ENCODE peak calls at places on chromosomes 13 and 19, in five cellular contexts. P is H1, R is HCT116, G is K562, E is HepG2. C is an unnamed sample.

GRCh38 chr13:99471231-99472202 is 29.8 kb upstream of the TM9SF2 start:
- DNase-seq in E (no peak), R (no peak), P (no peak), G (no peak), C (peak; percentile 55)

GRCh38 chr19:16266586-16266942 is 58.1 kb upstream of the KLF2 start:
- DNase-seq in E (no peak), R (no peak), P (no peak), G (no peak), C (no peak)

GRCh38 chr13:32650705-32651311 is 64.6 kb downstream of the PDS5B start:
- DNase-seq in R (peak; percentile 43), E (peak; percentile 73), P (no peak), G (peak; percentile 68), C (peak; percentile 77)

GRCh38 chr13:111893071-111893606 is 173.8 kb upstream of the SOX1 start:
- DNase-seq in R (no peak), P (peak; percentile 50), G (no peak), E (no peak), C (no peak)

GRCh38 chr13:71515639-71516038 is 351.4 kb downstream of the DACH1 start:
- DNase-seq in G (no peak), E (no peak), R (no peak), P (no peak), C (peak; percentile 22)

GRCh38 chr19:49655570-49656455 is 9.8 kb downstream of the IRF3 start:
- DNase-seq in R (no peak), E (no peak), P (no peak), G (no peak), C (no peak)

GRCh38 chr19:18113827-18114226 is 16.2 kb downstream of the MAST3 start:
- DNase-seq in R (no peak), P (no peak), E (no peak), G (no peak), C (no peak)

GRCh38 chr13:112796190-112796915 is 106.5 kb downstream of the ATP11A start:
- DNase-seq in P (no peak), R (no peak), E (no peak), G (no peak), C (no peak)

GRCh38 chr19:34393629-34394028 is 10.6 kb upstream of the PDCD2L start:
- DNase-seq in G (no peak), R (no peak), E (no peak), P (no peak), C (no peak)

GRCh38 chr19:31727536-31727935 is 378.3 kb upstream of the TSHZ3 start:
- DNase-seq in R (no peak), P (no peak), G (no peak), E (no peak), C (no peak)

GRCh38 chr13:109767023-109767422 is 19.4 kb downstream of the IRS2 start:
- DNase-seq in E (no peak), R (no peak), P (no peak), G (no peak), C (no peak)

GRCh38 chr19:36114763-36115452 is at the start of gene POLR2I:
- DNase-seq in P (peak; percentile 99), G (peak; percentile 99), E (peak; percentile 99), R (peak; percentile 99), C (peak; percentile 100)

GRCh38 chr19:36032251-36033104 is at the start of gene CLIP3:
- DNase-seq in R (no peak), P (no peak), E (no peak), G (no peak), C (peak; percentile 64)

GRCh38 chr19:11380653-11381534 is 3.2 kb downstream of the EPOR start:
- DNase-seq in G (no peak), P (peak; percentile 93), R (peak; percentile 97), E (peak; percentile 98), C (peak; percentile 95)

GRCh38 chr19:18322759-18323460 is at the start of gene LSM4:
- DNase-seq in G (peak; percentile 100), R (peak; percentile 98), P (peak; percentile 95), E (peak; percentile 95), C (peak; percentile 98)

GRCh38 chr19:15213715-15214381 is 13.1 kb upstream of the NOTCH3 start:
- DNase-seq in R (no peak), E (no peak), P (no peak), G (no peak), C (no peak)

GRCh38 chr13:112102243-112102642 is 35.3 kb downstream of the SOX1 start:
- DNase-seq in R (peak; percentile 7), E (peak; percentile 6), G (no peak), P (no peak), C (no peak)

GRCh38 chr13:39823063-39823713 is 167.7 kb downstream of the COG6 start:
- DNase-seq in E (no peak), P (no peak), R (no peak), G (no peak), C (no peak)

GRCh38 chr13:41648314-41648935 is 191.1 kb downstream of the RGCC start:
- DNase-seq in R (peak; percentile 80), G (no peak), E (peak; percentile 98), P (no peak), C (peak; percentile 91)

GRCh38 chr13:28355822-28356371 is 139.0 kb downstream of the FLT1 start:
- DNase-seq in R (no peak), G (peak; percentile 54), P (no peak), E (no peak), C (peak; percentile 93)

GRCh38 chr13:111241006-111241755 is 79.3 kb upstream of the TEX29 start:
- DNase-seq in G (no peak), R (no peak), E (no peak), P (no peak), C (no peak)

GRCh38 chr19:38792250-38793111 is 3.5 kb downstream of the LGALS7B start:
- DNase-seq in P (no peak), R (no peak), E (no peak), G (no peak), C (no peak)

GRCh38 chr19:4069331-4069959 is 2.7 kb upstream of the ZBTB7A start:
- DNase-seq in G (no peak), E (no peak), P (no peak), R (no peak), C (no peak)

GRCh38 chr19:35641515-35642151 is at the start of gene ETV2:
- DNase-seq in P (no peak), E (no peak), G (peak; percentile 84), R (no peak), C (peak; percentile 40)

GRCh38 chr13:80235559-80236296 is 105.2 kb downstream of the SPRY2 start:
- DNase-seq in P (no peak), R (no peak), E (no peak), G (no peak), C (peak; percentile 86)

GRCh38 chr13:95288899-95289500 is 12.3 kb downstream of the ABCC4 start:
- DNase-seq in R (no peak), E (no peak), P (no peak), G (no peak), C (peak; percentile 89)

GRCh38 chr19:1063030-1063908 is 3.7 kb upstream of the ARHGAP45 start:
- DNase-seq in G (peak; percentile 87), E (no peak), P (no peak), R (peak; percentile 78), C (no peak)

GRCh38 chr19:29278716-29279115 is 65.8 kb upstream of the UQCRFS1 start:
- DNase-seq in G (no peak), E (no peak), R (no peak), P (no peak), C (no peak)

GRCh38 chr13:112719016-112719415 is 29.2 kb downstream of the ATP11A start:
- DNase-seq in R (no peak), E (no peak), P (no peak), G (no peak), C (peak; percentile 26)

DNA sequence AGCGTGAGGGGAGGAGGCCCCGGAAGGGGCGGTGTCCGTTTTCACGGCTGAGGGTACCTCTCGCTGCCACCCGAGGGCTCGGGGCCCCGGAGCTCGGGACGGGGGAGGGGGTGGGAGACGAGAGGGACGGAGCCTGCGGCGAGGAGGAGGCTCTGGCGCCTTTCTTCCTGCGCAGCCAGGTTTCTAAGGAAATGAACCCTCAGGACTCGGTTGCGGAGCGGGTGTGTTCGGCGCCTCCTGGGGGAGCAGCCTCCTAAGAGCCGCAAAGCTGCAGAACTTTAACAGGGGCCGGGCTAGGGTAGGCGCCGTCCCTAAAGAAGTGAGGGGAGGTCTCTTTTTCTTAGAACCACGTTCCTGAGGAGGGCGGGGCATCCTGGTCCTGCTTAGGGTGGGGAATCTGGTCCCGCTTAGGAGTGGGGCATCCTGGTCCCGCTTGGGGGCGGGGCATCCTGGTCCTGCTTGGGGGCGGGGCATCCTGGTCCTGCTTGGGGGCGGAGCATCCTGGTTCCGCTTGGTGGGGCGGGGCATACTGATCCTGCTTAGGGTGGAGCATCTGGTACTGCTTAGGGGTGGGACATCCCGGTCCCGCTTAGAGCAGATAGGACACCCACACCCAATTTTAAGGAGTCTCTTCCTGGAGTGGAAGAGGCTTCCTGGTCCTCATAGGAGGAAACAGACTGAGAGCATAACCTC is 6.2 kb downstream of the SYT5 start:
- DNase-seq in G (peak; percentile 94), E (peak; percentile 39), R (peak; percentile 75), P (no peak), C (no peak)
- H3K9ac ChIP-seq in G (peak overlapping the region; percentile 72), E (peak overlapping the region; percentile 10), R (peak overlapping the region; percentile 65), P (no peak overlapping the region), C (no peak overlapping the region)

DNA sequence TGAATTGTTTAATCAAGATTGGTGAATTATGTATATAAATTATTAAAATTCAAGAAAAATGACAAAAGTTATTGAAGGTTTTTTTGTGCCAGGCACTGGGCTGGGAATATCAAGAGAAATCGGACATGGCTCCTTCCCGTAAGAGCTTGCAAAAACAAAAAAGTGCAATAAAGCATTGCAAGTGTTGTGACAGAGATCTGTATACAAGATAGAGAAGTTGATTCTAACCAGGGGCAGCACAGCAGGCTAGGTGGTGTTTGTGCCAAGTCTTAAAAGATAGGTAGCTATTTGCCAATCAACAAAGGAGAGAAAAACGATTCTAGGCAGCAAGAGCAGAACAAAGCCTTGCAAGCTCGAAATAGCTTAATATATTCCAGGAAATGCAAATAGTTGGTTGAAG is 123.7 kb upstream of the WASF3 start:
- DNase-seq in G (no peak), R (no peak), P (no peak), E (no peak), C (no peak)
- TF ChIP-seq POLR2AphosphoS5 in G (no peak), R (no peak), P (no peak), E (no peak), C (no peak)

GRCh38 chr13:27006519-27007161 is 165.0 kb downstream of the USP12 start:
- DNase-seq in E (no peak), P (no peak), R (peak; percentile 12), G (no peak), C (no peak)

GRCh38 chr13:27005556-27005955 is 166.1 kb downstream of the USP12 start:
- DNase-seq in G (no peak), R (no peak), P (no peak), E (no peak), C (no peak)

GRCh38 chr13:27004389-27004788 is 167.2 kb downstream of the USP12 start:
- DNase-seq in P (no peak), R (no peak), G (no peak), E (no peak), C (no peak)

GRCh38 chr13:27005976-27006518 is 165.6 kb downstream of the USP12 start:
- DNase-seq in E (no peak), G (no peak), P (no peak), R (no peak), C (no peak)

DNA sequence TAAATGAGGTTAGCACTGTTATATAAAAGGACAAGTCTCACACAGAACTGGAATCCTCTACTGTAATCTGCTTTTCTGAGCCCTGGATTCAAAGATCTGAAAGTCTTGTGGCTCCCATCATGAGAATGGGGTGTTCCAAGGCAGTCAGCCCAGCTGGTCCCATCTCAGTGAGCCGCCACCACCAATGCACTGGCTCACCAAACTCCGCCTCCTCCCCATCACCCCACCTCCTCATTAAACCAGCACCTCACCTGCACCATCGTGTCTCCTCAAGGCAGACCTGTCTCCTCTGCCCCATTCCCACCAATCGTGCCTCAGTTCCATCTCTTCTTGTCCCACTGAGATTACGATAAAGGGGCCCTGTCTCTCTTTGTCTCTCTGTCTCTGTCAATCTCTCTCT is 166.7 kb downstream of the USP12 start:
- DNase-seq in G (no peak), R (no peak), E (no peak), P (no peak), C (no peak)
- H3K4me2 ChIP-seq in G (no peak overlapping the region), R (no peak overlapping the region), E (no peak overlapping the region), P (no peak overlapping the region), C (no peak overlapping the region)

GRCh38 chr19:45601115-45601514 is 897 bp downstream of the GPR4 start:
- DNase-seq in R (no peak), G (no peak), P (no peak), E (no peak), C (peak; percentile 18)
- H3K9ac ChIP-seq in R (no peak overlapping the region), G (no peak overlapping the region), P (no peak overlapping the region), E (no peak overlapping the region), C (peak overlapping the region; percentile 66)

C was measured in endothelial cell of umbilical vein.